ENCODE peak calls at places on chromosomes 2 and 18, in four cellular contexts. W, C, K and P are unnamed samples.

GRCh38 chr2:118272391-118272790 is 184.1 kb downstream of the INSIG2 start:
- DNase-seq in C (no peak), W (no peak), K (no peak), P (no peak)

GRCh38 chr2:120715941-120716340 is 19.7 kb upstream of the GLI2 start:
- DNase-seq in C (no peak), K (no peak), W (no peak), P (no peak)

GRCh38 chr2:232781765-232782164 is 5.4 kb upstream of the KCNJ13 start:
- DNase-seq in W (peak; percentile 21), K (peak; percentile 55), C (peak; percentile 3), P (peak; percentile 70)

GRCh38 chr2:8548871-8549221 is 133.0 kb upstream of the ID2 start:
- DNase-seq in W (no peak), C (no peak), K (no peak), P (no peak)

GRCh38 chr2:24850944-24851343 is 57.7 kb downstream of the CENPO start:
- DNase-seq in K (no peak), W (no peak), C (no peak), P (no peak)

GRCh38 chr18:8951491-8951890 is 151.0 kb upstream of the NDUFV2 start:
- DNase-seq in W (no peak), K (peak; percentile 13), C (no peak), P (no peak)

GRCh38 chr2:48707466-48707865 is 48.1 kb downstream of the LHCGR start:
- DNase-seq in K (no peak), C (no peak), W (no peak), P (no peak)

GRCh38 chr18:79260023-79260422 is 135.7 kb upstream of the NFATC1 start:
- DNase-seq in C (no peak), W (no peak), K (no peak), P (no peak)

GRCh38 chr18:3610818-3611217 is 160.8 kb downstream of the TGIF1 start:
- DNase-seq in W (no peak), K (no peak), C (no peak), P (no peak)

GRCh38 chr2:95530734-95531133 is 46.2 kb upstream of the TRIM43B start:
- DNase-seq in C (no peak), W (no peak), K (peak; percentile 51), P (peak; percentile 51)

GRCh38 chr2:31107588-31108300 is 30.5 kb downstream of the GALNT14 start:
- DNase-seq in W (no peak), K (no peak), C (no peak), P (peak; percentile 28)

GRCh38 chr2:190860985-190861721 is 19.5 kb upstream of the GLS start:
- DNase-seq in C (no peak), W (peak; percentile 69), K (no peak), P (peak; percentile 81)
- H3K4me1 ChIP-seq in C (peaks cover 41% of the 10 kb centered on the region), W (peaks cover 17% of the 10 kb centered on the region), K (no peaks in the 10 kb centered on the region), P (peaks cover 81% of the 10 kb centered on the region)

GRCh38 chr2:218000137-218000536 is 2.7 kb downstream of the TNS1 start:
- DNase-seq in K (no peak), C (no peak), W (no peak), P (peak; percentile 82)

GRCh38 chr2:217995741-217996141 is 7.1 kb downstream of the TNS1 start:
- DNase-seq in K (no peak), W (no peak), C (peak; percentile 68), P (peak; percentile 77)

GRCh38 chr2:217998926-217999633 is 3.7 kb downstream of the TNS1 start:
- DNase-seq in C (no peak), K (no peak), W (no peak), P (no peak)

GRCh38 chr2:217996345-217996744 is 6.5 kb downstream of the TNS1 start:
- DNase-seq in C (no peak), W (peak; percentile 22), K (no peak), P (peak; percentile 76)

GRCh38 chr2:217997510-217997909 is 5.3 kb downstream of the TNS1 start:
- DNase-seq in C (no peak), W (no peak), K (no peak), P (no peak)
- H3K9ac ChIP-seq in C (no peak overlapping the region), W (no peak overlapping the region), K (no peak overlapping the region), P (peak overlapping the region; percentile 91)

DNA sequence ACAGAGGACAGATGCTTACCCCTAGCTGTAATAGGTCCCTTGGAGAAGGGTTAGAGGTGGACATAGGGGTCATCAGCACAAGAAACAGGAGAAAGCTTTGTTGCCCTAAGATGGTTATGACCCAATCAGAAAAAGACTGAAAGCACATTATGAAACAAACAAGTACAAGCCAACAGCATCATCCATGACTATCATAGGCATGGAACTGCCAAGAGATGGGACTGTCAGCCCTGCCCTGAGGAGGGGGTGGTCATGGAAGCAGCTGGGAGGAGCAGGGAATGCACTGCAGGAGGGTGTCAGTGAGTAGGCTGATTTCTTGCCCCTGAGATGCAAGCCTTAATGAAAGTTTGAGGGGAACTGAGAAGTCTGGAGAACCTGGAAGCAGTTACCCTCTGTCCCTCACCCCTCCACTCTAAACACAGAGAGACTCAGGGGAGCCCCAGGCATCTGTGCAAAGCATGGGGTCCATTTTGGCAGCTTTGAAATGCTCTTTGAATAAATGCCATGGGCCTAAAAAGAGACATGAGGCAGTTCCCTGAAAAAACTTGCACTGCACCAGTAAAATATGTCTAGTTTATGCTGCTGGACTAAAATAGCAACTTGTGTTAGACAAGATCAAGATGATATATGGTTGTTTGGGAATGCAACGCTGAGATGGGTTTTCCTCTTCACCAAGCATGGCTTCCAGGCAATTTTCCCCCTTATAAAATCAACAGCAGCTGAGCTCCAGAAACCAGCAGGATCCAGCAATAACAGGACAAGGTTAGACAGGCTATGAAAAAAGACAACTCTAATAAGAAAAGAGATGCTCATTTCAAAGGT is 122.7 kb upstream of the ZFP36L2 start:
- DNase-seq in K (no peak), W (no peak), C (no peak), P (peak; percentile 14)
- H3K4me1 ChIP-seq in K (no peaks in the 10 kb centered on the region), W (peaks cover 33% of the 10 kb centered on the region), C (peaks cover 31% of the 10 kb centered on the region), P (peaks cover 49% of the 10 kb centered on the region)

GRCh38 chr18:77167276-77167675 is 34.7 kb upstream of the MBP start:
- DNase-seq in W (no peak), K (no peak), C (no peak), P (peak; percentile 78)
- H3K9ac ChIP-seq in W (no peak overlapping the region), K (no peak overlapping the region), C (no peak overlapping the region), P (peak overlapping the region; percentile 53)

DNA sequence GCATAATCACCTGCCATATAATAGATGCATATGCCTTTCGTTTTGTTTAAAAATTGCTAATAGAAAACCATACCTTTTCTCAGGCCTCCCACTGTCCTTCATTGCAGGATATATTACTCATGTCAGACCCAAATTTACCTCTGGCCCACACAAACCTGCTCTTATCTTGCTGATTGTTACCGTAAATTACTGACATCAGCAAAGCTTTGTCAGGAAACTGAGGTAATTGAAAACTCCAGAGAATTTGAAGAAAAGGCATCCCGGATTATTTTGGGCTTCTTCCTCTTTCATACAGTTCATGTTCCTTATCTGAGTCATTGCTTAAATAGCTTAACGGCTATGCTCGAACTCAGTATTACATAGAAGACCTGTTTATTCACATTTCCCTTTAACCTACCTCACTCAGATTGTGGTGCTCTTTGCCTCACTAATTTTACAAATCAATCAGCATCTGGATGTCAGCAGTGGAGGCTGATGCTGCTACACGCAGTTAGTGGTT is 145.7 kb downstream of the ZEB2 start:
- DNase-seq in K (peak; percentile 43), W (peak; percentile 40), C (no peak), P (peak; percentile 41)
- H3K4me1 ChIP-seq in K (peaks cover 5% of the 10 kb centered on the region), W (peaks cover 13% of the 10 kb centered on the region), C (no peaks in the 10 kb centered on the region), P (peaks cover 40% of the 10 kb centered on the region)

GRCh38 chr2:15671842-15672815 is 80.5 kb downstream of the DDX1 start:
- DNase-seq in K (no peak), C (no peak), W (no peak), P (no peak)
- H3K9ac ChIP-seq in K (no peak overlapping the region), C (no peak overlapping the region), W (no peak overlapping the region), P (no peak overlapping the region)

GRCh38 chr2:86314125-86314524 is 23.3 kb downstream of the REEP1 start:
- DNase-seq in W (no peak), C (no peak), K (no peak), P (no peak)
- H3K4me1 ChIP-seq in W (no peaks in the 10 kb centered on the region), C (no peaks in the 10 kb centered on the region), K (no peaks in the 10 kb centered on the region), P (no peaks in the 10 kb centered on the region)